ENCODE peak calls at places on chromosomes 16 and 17, in six cellular contexts. H is mesenchymal stem cell, J is neuronal stem cell, N is H9, G is IMR-90, W is H1. L is an unnamed sample. For H3K27me3, the result is how much of the 10 kb centered on the place peaks cover.

GRCh38 chr17:69551212-69552010 is 136.9 kb downstream of the MAP2K6 start:
- DNase-seq in J (no peak), N (no peak), G (peak), W (no peak), H (peak), L (no peak)

GRCh38 chr17:21419299-21420239 is 43.4 kb downstream of the KCNJ12 start:
- DNase-seq in N (peak), G (no peak), H (no peak), W (no peak), J (no peak), L (peak)

GRCh38 chr17:76008630-76009425 is 8.2 kb downstream of the CDK3 start:
- DNase-seq in W (no peak), H (no peak), N (no peak), J (no peak), G (no peak), L (no peak)

GRCh38 chr17:40825596-40825995 is 3.2 kb upstream of the KRT10 start:
- DNase-seq in H (no peak), N (no peak), G (peak), W (no peak), J (no peak), L (no peak)

GRCh38 chr16:17199135-17199534 is 271.6 kb downstream of the XYLT1 start:
- DNase-seq in W (no peak), J (no peak), G (no peak), N (no peak), H (no peak), L (no peak)

GRCh38 chr16:22977294-22977697 is 163.3 kb downstream of the HS3ST2 start:
- DNase-seq in W (peak), G (no peak), N (no peak), J (no peak), H (no peak), L (peak)

GRCh38 chr16:72990003-72990521 is 57.9 kb downstream of the ZFHX3 start:
- DNase-seq in G (peak), W (no peak), J (no peak), H (peak), N (no peak), L (peak)

GRCh38 chr17:4591529-4591928 is 7.2 kb downstream of the SMTNL2 start:
- DNase-seq in W (no peak), N (no peak), J (no peak), H (peak), G (peak), L (no peak)

GRCh38 chr16:66315210-66315825 is 51.2 kb upstream of the CDH5 start:
- DNase-seq in N (peak), G (peak), J (peak), H (peak), W (peak), L (peak)

GRCh38 chr16:11407047-11407982 is 62.1 kb downstream of the RMI2 start:
- DNase-seq in H (peak), G (peak), W (peak), N (peak), J (peak), L (peak)

DNA sequence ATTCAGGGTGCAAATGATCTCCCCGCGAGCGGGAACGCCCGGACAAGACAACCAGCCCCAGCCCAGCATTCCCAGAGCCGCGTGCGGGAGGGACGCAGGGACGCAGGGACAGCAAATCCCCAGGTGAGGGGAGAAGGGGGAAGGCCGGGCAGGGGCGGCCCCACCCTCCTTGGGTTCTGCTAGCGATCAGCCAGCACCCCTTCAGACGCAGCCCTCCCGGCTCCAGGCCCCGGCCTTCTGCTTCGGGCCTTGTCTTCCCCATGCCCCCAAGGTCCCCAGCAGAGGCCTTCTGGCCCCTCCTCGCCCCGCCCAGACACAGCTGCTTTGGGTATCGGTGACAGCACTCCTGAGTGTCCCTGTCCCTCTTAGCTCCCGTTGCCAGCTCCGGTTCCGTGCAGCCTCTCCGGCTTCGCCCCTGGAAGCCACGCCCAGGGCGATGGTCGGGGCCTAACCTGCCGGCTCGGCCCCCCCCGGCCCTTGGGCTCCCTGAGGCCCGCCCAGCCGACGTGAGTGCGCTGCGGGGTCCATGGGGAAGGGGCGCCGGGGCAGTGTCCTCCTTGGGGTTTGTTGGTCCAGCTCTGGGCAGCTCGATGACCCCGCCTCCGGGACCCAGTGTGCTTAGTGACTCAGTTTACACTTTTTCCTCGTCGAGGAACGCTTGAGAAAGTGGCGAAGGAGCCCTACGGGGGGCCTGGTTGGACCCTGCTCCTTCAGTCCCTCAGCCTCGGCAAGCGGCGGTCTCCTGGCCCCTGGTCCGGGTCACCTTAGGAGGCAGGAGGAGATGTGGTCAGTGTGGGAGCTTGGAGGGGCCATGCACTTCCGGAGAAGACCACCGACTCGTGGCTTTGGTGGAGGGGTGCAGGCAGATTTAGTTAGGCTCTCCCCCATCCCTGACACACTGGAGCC is 50.5 kb upstream of the AMZ2 start:
- DNase-seq in H (no peak), W (peak), G (no peak), J (no peak), N (peak), L (peak)
- H3K27me3 ChIP-seq in H (half or more), W (half or more), G (half or more), J (half or more), N (half or more), L (under half)

GRCh38 chr17:47872019-47872650 is 21.2 kb upstream of the SP6 start:
- DNase-seq in W (no peak), G (no peak), H (no peak), N (peak), J (no peak), L (peak)
- H3K18ac ChIP-seq in W (peak), G (no peak), H (peak), N (no peak), J (peak), L (peak)

DNA sequence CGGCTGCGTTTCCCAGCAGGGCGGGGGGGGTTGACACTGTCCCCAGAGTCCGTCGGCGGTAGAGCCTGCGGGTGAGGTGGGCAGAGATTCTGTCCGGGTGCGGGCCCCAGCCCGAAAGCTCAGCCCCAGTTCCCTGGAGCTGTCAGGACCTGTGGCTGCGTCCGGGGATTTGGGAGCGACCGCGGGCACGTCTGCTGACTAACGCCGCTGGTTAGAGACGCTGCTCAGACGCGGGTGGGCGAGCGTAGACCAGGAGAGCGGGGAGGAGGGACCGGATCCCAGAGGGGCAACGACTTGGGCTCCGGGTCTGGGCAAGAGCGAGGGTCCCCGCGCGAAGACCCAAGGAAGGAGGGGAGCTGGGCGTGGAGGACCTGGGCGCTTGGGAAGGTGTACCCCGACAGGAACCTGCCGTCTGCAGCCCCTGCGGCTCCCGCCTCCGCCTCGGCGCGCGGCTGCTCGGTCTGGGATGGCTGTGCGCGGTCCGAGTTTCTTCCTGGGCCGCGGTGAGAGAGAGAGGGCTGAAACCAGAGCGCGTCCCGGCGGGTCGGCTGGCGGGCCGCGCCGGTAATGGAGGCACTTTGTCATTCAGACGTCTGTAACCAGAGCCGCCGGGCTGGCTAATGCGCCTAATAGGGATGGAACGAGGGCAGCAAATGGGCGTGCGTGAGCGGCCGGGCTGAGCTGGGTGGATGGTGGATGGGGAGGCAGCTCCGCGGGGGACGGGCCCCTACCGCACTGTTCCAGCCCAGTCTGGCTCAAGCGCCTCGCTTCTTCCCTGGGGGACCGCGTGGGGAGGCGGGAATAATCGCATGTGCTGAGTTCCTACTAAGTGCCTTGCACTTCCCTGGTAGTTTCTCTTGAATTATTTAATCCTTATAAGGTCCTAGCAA is 2.3 kb downstream of the NGFR start:
- DNase-seq in H (peak), N (peak), G (peak), J (peak), W (peak), L (peak)
- H3K27me3 ChIP-seq in H (half or more), N (under half), G (half or more), J (under half), W (under half), L (under half)

GRCh38 chr17:71428897-71429296 is 691.9 kb upstream of the SOX9 start:
- DNase-seq in W (no peak), G (no peak), J (no peak), N (no peak), H (no peak), L (no peak)

GRCh38 chr17:71431146-71431545 is 689.7 kb upstream of the SOX9 start:
- DNase-seq in N (no peak), J (no peak), G (no peak), H (no peak), W (no peak), L (no peak)

GRCh38 chr17:71423871-71424546 is 696.8 kb upstream of the SOX9 start:
- DNase-seq in G (peak), J (no peak), N (no peak), H (peak), W (no peak), L (peak)

GRCh38 chr17:71430281-71430680 is 690.5 kb upstream of the SOX9 start:
- DNase-seq in N (no peak), W (no peak), J (no peak), H (no peak), G (no peak), L (no peak)

GRCh38 chr17:71427801-71428200 is 693.0 kb upstream of the SOX9 start:
- DNase-seq in J (no peak), H (peak), G (no peak), W (no peak), N (no peak), L (no peak)
- H3K18ac ChIP-seq in J (no peak), H (no peak), G (no peak), W (no peak), N (no peak), L (no peak)